ENCODE peak calls at places on chromosomes 12 and 14, in seven cellular contexts. T, A, O, S, U, Y and C are unnamed samples.

GRCh38 chr12:11778703-11779102 is 129.2 kb downstream of the ETV6 start:
- ATAC-seq in U (no peak), O (no peak), A (no peak), Y (no peak), T (no peak), S (peak), C (no peak)

GRCh38 chr12:54029529-54030441 is 1.5 kb downstream of the HOXC6 start:
- ATAC-seq in T (no peak), S (no peak), A (no peak), Y (no peak), O (no peak), U (no peak), C (no peak)

GRCh38 chr12:96081596-96081995 is 46.2 kb upstream of the LTA4H start:
- ATAC-seq in U (no peak), Y (no peak), O (no peak), A (no peak), T (no peak), S (no peak), C (no peak)

GRCh38 chr14:68939424-68939892 is 39.6 kb downstream of the ACTN1 start:
- ATAC-seq in A (no peak), S (no peak), T (no peak), O (no peak), U (no peak), Y (no peak), C (no peak)

GRCh38 chr14:102629700-102630365 is 37.4 kb downstream of the RCOR1 start:
- ATAC-seq in O (no peak), Y (no peak), T (no peak), U (no peak), S (no peak), A (no peak), C (no peak)

GRCh38 chr14:100086361-100086760 is 21.1 kb downstream of the EVL start:
- ATAC-seq in O (no peak), Y (no peak), U (no peak), T (no peak), S (no peak), A (no peak), C (no peak)

GRCh38 chr12:68400231-68400829 is 68.2 kb upstream of the MDM1 start:
- ATAC-seq in O (no peak), A (no peak), T (no peak), U (no peak), S (no peak), Y (no peak), C (no peak)

GRCh38 chr12:103334447-103334846 is 161.3 kb downstream of the C12orf42 start:
- ATAC-seq in S (no peak), T (no peak), U (no peak), A (no peak), O (no peak), Y (no peak), C (no peak)

GRCh38 chr12:54126696-54127537 is 61.9 kb downstream of the SMUG1 start:
- ATAC-seq in U (no peak), Y (peak), O (peak), T (peak), A (peak), S (peak), C (peak)

GRCh38 chr12:4771960-4772566 is 51.9 kb downstream of the GALNT8 start:
- ATAC-seq in U (no peak), Y (no peak), O (no peak), A (no peak), T (no peak), S (no peak), C (no peak)

GRCh38 chr12:52681551-52682380 is 1.6 kb upstream of the KRT1 start:
- ATAC-seq in Y (no peak), O (no peak), A (no peak), U (peak), S (peak), T (peak), C (no peak)

GRCh38 chr12:11863988-11864387 is 206.8 kb upstream of the BCL2L14 start:
- ATAC-seq in A (peak), T (no peak), O (peak), S (no peak), U (no peak), Y (peak), C (no peak)

GRCh38 chr14:55245657-55246268 is 25.5 kb upstream of the FBXO34 start:
- ATAC-seq in U (peak), A (no peak), T (peak), O (no peak), Y (no peak), S (peak), C (no peak)

GRCh38 chr12:6834254-6834653 is 6.0 kb downstream of the P3H3 start:
- ATAC-seq in A (no peak), S (no peak), O (no peak), U (no peak), T (no peak), Y (no peak), C (no peak)